ENCODE peak calls at places on chromosome 21, in four cellular contexts. A, V, Q and G are unnamed samples.

GRCh38 chr21:42539342-42539741 is 25.7 kb downstream of the SLC37A1 start:
- DNase-seq in Q (no peak), V (no peak), A (no peak), G (no peak)

GRCh38 chr21:42545317-42545716 is 31.7 kb downstream of the SLC37A1 start:
- DNase-seq in A (no peak), V (no peak), Q (no peak), G (no peak)

GRCh38 chr21:21373969-21374368 is 375.8 kb downstream of the NCAM2 start:
- DNase-seq in A (no peak), V (no peak), Q (no peak), G (no peak)

GRCh38 chr21:16071082-16071481 is 341.3 kb downstream of the USP25 start:
- DNase-seq in A (no peak), Q (no peak), V (no peak), G (peak; percentile 21)

GRCh38 chr21:34974162-34974981 is 74.7 kb downstream of the RUNX1 start:
- DNase-seq in A (no peak), Q (no peak), V (peak; percentile 71), G (no peak)

GRCh38 chr21:43287974-43288755 is 119.4 kb downstream of the CRYAA start:
- DNase-seq in A (no peak), V (no peak), Q (no peak), G (no peak)

GRCh38 chr21:38599381-38599975 is 101.2 kb upstream of the ERG start:
- DNase-seq in V (no peak), Q (no peak), A (no peak), G (no peak)

GRCh38 chr21:46156678-46157077 is 1.3 kb upstream of the FTCD start:
- DNase-seq in A (no peak), V (no peak), Q (no peak), G (no peak)

GRCh38 chr21:38171723-38172344 is 85.0 kb upstream of the KCNJ15 start:
- DNase-seq in V (peak; percentile 45), Q (no peak), A (no peak), G (peak; percentile 78)

GRCh38 chr21:32463889-32464300 is 51.4 kb downstream of the EVA1C start:
- DNase-seq in V (peak; percentile 94), A (peak; percentile 54), Q (no peak), G (no peak)

GRCh38 chr21:43921979-43922945 is 57.2 kb downstream of the AGPAT3 start:
- DNase-seq in Q (no peak), V (peak; percentile 26), A (no peak), G (no peak)

GRCh38 chr21:46500224-46500861 is 41.7 kb downstream of the DIP2A start:
- DNase-seq in A (peak; percentile 23), Q (no peak), V (peak; percentile 40), G (no peak)

GRCh38 chr21:37787456-37787855 is 128.8 kb downstream of the KCNJ6 start:
- DNase-seq in A (peak; percentile 61), Q (peak; percentile 55), V (peak; percentile 93), G (no peak)

GRCh38 chr21:46184625-46185555 is 631 bp upstream of the SPATC1L start:
- DNase-seq in V (peak; percentile 75), Q (no peak), A (peak; percentile 78), G (peak; percentile 90)

GRCh38 chr21:36744560-36745231 is 45.8 kb downstream of the SIM2 start:
- DNase-seq in A (no peak), Q (no peak), V (no peak), G (no peak)

GRCh38 chr21:36749935-36750578 is 51.1 kb downstream of the SIM2 start:
- DNase-seq in A (no peak), V (peak; percentile 44), Q (no peak), G (peak; percentile 98)

GRCh38 chr21:36745459-36745858 is 46.5 kb downstream of the SIM2 start:
- DNase-seq in Q (no peak), V (no peak), A (no peak), G (no peak)

GRCh38 chr21:36747815-36748381 is 49.0 kb downstream of the SIM2 start:
- DNase-seq in V (peak; percentile 34), Q (no peak), A (no peak), G (peak; percentile 85)

GRCh38 chr21:36747114-36747814 is 48.3 kb downstream of the SIM2 start:
- DNase-seq in V (no peak), Q (no peak), A (no peak), G (peak; percentile 52)
- H3K27me3 ChIP-seq in V (peaks cover 2% of the 10 kb centered on the region), Q (peaks cover 41% of the 10 kb centered on the region), A (no peaks in the 10 kb centered on the region), G (peaks cover 28% of the 10 kb centered on the region)

GRCh38 chr21:45115141-45115540 is 40.8 kb downstream of the ADARB1 start:
- DNase-seq in V (no peak), Q (no peak), A (no peak), G (no peak)

GRCh38 chr21:45114475-45114874 is 40.1 kb downstream of the ADARB1 start:
- DNase-seq in A (no peak), Q (no peak), V (no peak), G (no peak)

GRCh38 chr21:45112371-45112770 is 38.0 kb downstream of the ADARB1 start:
- DNase-seq in V (no peak), Q (no peak), A (no peak), G (no peak)

GRCh38 chr21:45113543-45113942 is 39.2 kb downstream of the ADARB1 start:
- DNase-seq in Q (no peak), A (no peak), V (no peak), G (no peak)

DNA sequence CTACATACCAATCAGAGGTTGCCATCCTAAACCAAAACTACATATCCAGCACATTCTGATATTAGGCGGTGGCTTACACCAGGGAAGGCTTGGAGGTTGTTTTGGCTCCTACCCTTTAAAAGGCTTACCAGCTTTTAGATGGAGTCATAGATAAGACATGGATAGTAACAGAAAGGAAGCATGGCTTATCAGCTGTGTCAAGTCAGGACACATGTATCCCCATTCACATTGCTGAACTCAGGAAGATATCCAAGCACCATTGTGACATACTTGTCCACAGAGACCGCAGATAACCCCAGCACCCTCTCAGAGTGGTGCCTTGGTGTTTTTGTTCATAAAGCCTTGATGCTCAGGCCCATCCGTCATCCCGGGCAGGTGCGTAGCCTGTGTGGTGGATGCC is 39.7 kb downstream of the ADARB1 start:
- DNase-seq in A (no peak), V (no peak), Q (no peak), G (no peak)
- H3K4me2 ChIP-seq in A (no peak overlapping the region), V (no peak overlapping the region), Q (no peak overlapping the region), G (no peak overlapping the region)

DNA sequence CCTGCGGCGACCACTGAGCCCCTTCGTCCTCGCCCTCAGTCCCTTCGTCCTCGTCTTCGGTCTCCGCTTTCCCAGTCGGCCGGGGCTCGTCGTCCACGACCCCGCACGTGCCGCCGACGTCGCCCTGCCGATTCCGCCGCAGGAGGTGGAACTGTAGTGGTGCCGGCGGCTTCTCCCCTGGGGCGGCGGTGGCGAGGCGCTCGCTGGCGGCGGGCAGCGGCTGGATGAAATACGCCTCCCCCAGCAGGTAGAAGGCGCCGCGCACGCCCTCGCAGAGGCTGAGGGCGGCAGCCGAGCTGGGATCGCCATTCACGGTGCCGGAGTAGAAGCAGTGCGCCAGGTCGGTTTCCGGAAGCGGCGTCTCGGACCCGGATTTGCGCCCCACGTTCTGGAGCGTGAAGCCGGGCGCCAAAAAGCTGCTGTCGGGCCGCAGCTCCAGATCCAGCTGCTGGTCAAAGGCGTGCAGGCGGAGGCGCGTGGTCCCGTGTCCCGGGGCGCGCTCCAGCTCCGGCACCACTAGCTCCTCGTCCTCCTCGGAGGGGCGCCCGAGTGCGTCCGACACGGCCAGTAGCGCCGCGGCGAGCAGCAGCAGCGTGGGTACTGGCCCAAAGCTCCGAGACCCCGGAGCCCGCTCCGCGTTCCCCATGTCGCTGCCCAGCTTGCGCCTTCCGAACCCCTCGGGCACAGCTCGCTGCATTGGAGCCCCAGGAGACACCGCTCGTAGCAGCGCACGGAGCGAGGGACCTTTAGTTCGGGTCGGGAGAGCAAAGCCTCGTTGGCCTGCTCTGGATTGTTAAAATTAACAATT is 747 bp downstream of the ADAMTS1 start:
- DNase-seq in A (peak; percentile 64), Q (no peak), V (peak; percentile 22), G (peak; percentile 60)
- H3K4me3 ChIP-seq in A (peak overlapping the region; percentile 85), Q (peak overlapping the region; percentile 97), V (peak overlapping the region; percentile 97), G (peak overlapping the region; percentile 88)

DNA sequence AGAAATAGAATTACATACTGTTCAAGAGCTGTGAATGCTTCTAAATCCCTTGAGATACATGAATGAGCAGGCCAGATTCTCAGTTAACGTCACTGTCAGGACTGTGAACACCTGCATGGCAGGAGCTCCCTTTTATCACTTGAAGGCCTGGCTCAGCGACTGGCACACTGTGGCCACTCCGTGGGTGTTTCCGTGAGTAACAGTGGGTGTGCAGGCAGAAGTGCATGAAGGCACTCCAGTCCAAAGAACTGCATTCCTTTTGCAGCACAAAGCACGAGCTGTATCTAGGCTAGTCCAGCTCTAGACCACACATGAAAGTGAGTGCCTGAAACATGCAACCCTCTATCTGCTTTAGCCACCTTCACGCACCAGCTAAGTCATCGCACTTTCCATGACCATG is 9.6 kb upstream of the SIM2 start:
- DNase-seq in V (no peak), Q (no peak), A (no peak), G (no peak)
- H3K27me3 ChIP-seq in V (peaks cover 77% of the 10 kb centered on the region), Q (peaks cover 70% of the 10 kb centered on the region), A (peaks cover 38% of the 10 kb centered on the region), G (peaks cover 71% of the 10 kb centered on the region)

DNA sequence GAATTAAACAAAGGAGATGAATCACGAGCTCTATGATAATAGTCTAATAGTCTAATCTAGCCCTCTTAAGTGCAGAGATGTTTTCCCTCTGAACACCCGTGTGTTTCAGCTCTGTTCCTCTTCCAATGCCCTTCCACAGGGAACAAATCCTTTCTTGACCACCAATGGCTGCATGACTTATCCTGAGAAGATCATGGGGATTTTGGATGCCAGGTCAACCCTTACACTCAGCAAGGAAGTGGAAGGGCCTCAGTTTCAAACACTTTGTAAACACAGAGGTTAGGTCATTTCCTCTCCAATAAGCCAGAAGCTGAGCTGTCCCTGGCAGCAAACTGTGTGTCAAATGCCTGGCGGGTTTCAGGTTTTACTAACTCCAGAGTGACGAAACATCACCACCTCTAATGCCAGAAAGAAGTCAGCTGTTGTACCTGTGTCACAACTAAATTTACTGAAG is 200.0 kb downstream of the GABPA start:
- DNase-seq in V (peak; percentile 99), Q (no peak), A (peak; percentile 94), G (no peak)
- H3K4me2 ChIP-seq in V (no peak overlapping the region), Q (peak overlapping the region; percentile 33), A (peak overlapping the region; percentile 54), G (no peak overlapping the region)

GRCh38 chr21:41121785-41122415 is 46.1 kb upstream of the BACE2 start:
- DNase-seq in A (peak; percentile 70), Q (peak; percentile 41), V (peak; percentile 63), G (peak; percentile 82)

GRCh38 chr21:41119901-41120300 is 48.1 kb upstream of the BACE2 start:
- DNase-seq in Q (no peak), V (no peak), A (peak; percentile 17), G (no peak)

GRCh38 chr21:41124626-41125240 is 43.2 kb upstream of the BACE2 start:
- DNase-seq in V (no peak), Q (no peak), A (peak; percentile 30), G (no peak)

GRCh38 chr21:41120997-41121396 is 47.0 kb upstream of the BACE2 start:
- DNase-seq in A (no peak), V (no peak), Q (no peak), G (no peak)
- H3K4me3 ChIP-seq in A (no peak overlapping the region), V (no peak overlapping the region), Q (no peak overlapping the region), G (no peak overlapping the region)